ENCODE peak calls at places on chromosome 20, in ten cellular contexts. J is uterus; B is T-helper 2 cell; E is HCEC 1CT; P is NCI-H1694; X is stimulated activated CD4-positive, alpha-beta T cell treated with anti-CD3 and anti-CD28 coated beads, Interleukin-12 subunit alpha, Interleukin-12 subunit beta, amount 100 ng/mL, for 4 hours; A is Caki2; M is amygdala; R is activated T-cell treated with anti-CD3 and anti-CD28 coated beads for 4 hours; I is substantia nigra. C is an unnamed sample.

GRCh38 chr20:4326194-4327065 is 311.1 kb upstream of the RNF24 start:
- DNase-seq in J (no peak), M (no peak), B (no peak), A (peak; percentile 17), I (no peak), X (no peak), E (no peak), R (no peak), P (no peak), C (no peak)

GRCh38 chr20:50913976-50914375 is 17.3 kb downstream of the ADNP start:
- DNase-seq in B (no peak), I (no peak), A (peak; percentile 22), P (no peak), X (no peak), E (peak; percentile 94), M (no peak), J (no peak), R (no peak), C (no peak)

GRCh38 chr20:56995635-56996075 is 270.8 kb downstream of the BMP7 start:
- DNase-seq in R (no peak), J (no peak), M (no peak), P (no peak), I (no peak), A (no peak), B (no peak), X (no peak), E (no peak), C (no peak)

GRCh38 chr20:4161447-4162251 is 146.3 kb upstream of the RNF24 start:
- DNase-seq in A (no peak), B (no peak), I (no peak), M (no peak), J (no peak), R (no peak), X (no peak), E (no peak), P (no peak), C (no peak)

GRCh38 chr20:49627329-49627761 is 59.4 kb upstream of the PTGIS start:
- DNase-seq in M (no peak), J (no peak), X (no peak), P (no peak), R (no peak), A (no peak), I (no peak), B (no peak), E (no peak), C (no peak)

GRCh38 chr20:45041464-45042337 is 59.2 kb downstream of the KCNS1 start:
- DNase-seq in B (no peak), A (peak; percentile 31), J (no peak), I (no peak), M (no peak), E (peak; percentile 69), X (no peak), P (no peak), R (no peak), C (no peak)

GRCh38 chr20:56417911-56418310 is 5.9 kb downstream of the CASS4 start:
- DNase-seq in B (no peak), R (no peak), P (no peak), A (no peak), M (no peak), J (no peak), E (peak; percentile 67), X (no peak), I (no peak), C (peak; percentile 30)

GRCh38 chr20:49268600-49269365 is 9.1 kb downstream of the ZNFX1 start:
- DNase-seq in A (peak; percentile 56), P (no peak), B (no peak), E (peak; percentile 75), M (no peak), R (no peak), X (no peak), I (no peak), J (no peak), C (no peak)

GRCh38 chr20:47502801-47503239 is 1.1 kb downstream of the NCOA3 start:
- DNase-seq in M (no peak), P (no peak), E (peak; percentile 53), X (no peak), A (peak; percentile 54), B (no peak), I (no peak), J (no peak), R (no peak), C (no peak)

GRCh38 chr20:37226889-37227288 is 34.7 kb downstream of the GHRH start:
- DNase-seq in M (no peak), X (no peak), J (peak; percentile 75), R (no peak), B (no peak), I (no peak), P (no peak), E (no peak), A (no peak), C (no peak)

GRCh38 chr20:33211817-33212424 is 5.2 kb upstream of the BPIFA3 start:
- DNase-seq in P (peak; percentile 32), B (no peak), X (peak; percentile 7), R (peak; percentile 1), E (peak; percentile 8), I (no peak), A (peak; percentile 38), M (no peak), J (no peak), C (no peak)

GRCh38 chr20:51848346-51848745 is 46.0 kb upstream of the SALL4 start:
- DNase-seq in M (no peak), R (no peak), I (no peak), X (no peak), B (no peak), A (no peak), E (no peak), P (no peak), J (no peak), C (no peak)

GRCh38 chr20:58698741-58699141 is 6.1 kb downstream of the NPEPL1 start:
- DNase-seq in B (no peak), R (no peak), P (no peak), E (no peak), A (no peak), J (peak; percentile 26), X (no peak), M (no peak), I (no peak), C (no peak)

GRCh38 chr20:34300809-34301586 is 2.2 kb downstream of the AHCY start:
- DNase-seq in J (no peak), B (no peak), R (no peak), M (no peak), I (no peak), X (no peak), E (no peak), A (no peak), P (no peak), C (no peak)

GRCh38 chr20:37395921-37396519 is 50.1 kb downstream of the SRC start:
- DNase-seq in I (no peak), E (no peak), J (no peak), A (no peak), P (peak; percentile 78), R (no peak), M (no peak), X (no peak), B (no peak), C (no peak)

GRCh38 chr20:62277253-62277652 is 25.5 kb upstream of the ADRM1 start:
- DNase-seq in E (no peak), I (no peak), J (no peak), B (no peak), M (no peak), P (no peak), A (no peak), X (no peak), R (no peak), C (no peak)

GRCh38 chr20:1327241-1327653 is 1.7 kb downstream of the SDCBP2 start:
- DNase-seq in P (no peak), X (no peak), A (no peak), E (peak; percentile 50), J (peak; percentile 81), B (no peak), R (no peak), I (no peak), M (no peak), C (peak; percentile 73)

GRCh38 chr20:48625136-48625900 is 202.5 kb downstream of the PREX1 start:
- DNase-seq in I (no peak), B (no peak), X (no peak), A (no peak), R (no peak), M (no peak), J (no peak), E (no peak), P (no peak), C (no peak)

GRCh38 chr20:36819662-36820061 is 46.1 kb upstream of the DSN1 start:
- DNase-seq in M (no peak), E (no peak), B (no peak), X (no peak), J (no peak), A (no peak), P (no peak), I (no peak), R (no peak), C (no peak)

GRCh38 chr20:45701873-45702272 is at the start of gene WFDC13:
- DNase-seq in M (no peak), A (no peak), X (no peak), E (no peak), B (no peak), J (no peak), R (no peak), P (no peak), I (no peak), C (no peak)

GRCh38 chr20:50292324-50293243 is 102.0 kb downstream of the CEBPB start:
- DNase-seq in A (peak; percentile 94), X (peak; percentile 31), M (peak; percentile 51), I (peak; percentile 43), R (no peak), B (no peak), E (peak; percentile 97), J (peak; percentile 97), P (no peak), C (peak; percentile 98)